ENCODE peak calls at places on chromosomes 3 and 15, in five cellular contexts. Y, H, E, L and D are unnamed samples.

GRCh38 chr3:128443771-128444170 is 22.9 kb downstream of the DNAJB8 start:
- DNase-seq in H (no peak), L (no peak), Y (no peak), E (no peak), D (no peak)

GRCh38 chr15:78004919-78005634 is 72.4 kb downstream of the TBC1D2B start:
- DNase-seq in E (no peak), L (no peak), Y (peak), H (peak), D (peak)

GRCh38 chr15:90345859-90346258 is 6.2 kb upstream of the ZNF774 start:
- DNase-seq in E (no peak), H (no peak), Y (no peak), L (no peak), D (no peak)

GRCh38 chr3:99884484-99884883 is 66.8 kb downstream of the CMSS1 start:
- DNase-seq in H (no peak), E (no peak), L (no peak), Y (no peak), D (no peak)

GRCh38 chr3:65401359-65401810 is 637.3 kb downstream of the MAGI1 start:
- DNase-seq in E (peak), Y (no peak), H (peak), L (no peak), D (no peak)

GRCh38 chr15:79932447-79932846 is 35.6 kb upstream of the MTHFS start:
- DNase-seq in L (no peak), H (no peak), Y (no peak), E (no peak), D (no peak)

GRCh38 chr3:194422188-194422587 is 23.1 kb upstream of the GP5 start:
- DNase-seq in Y (no peak), H (no peak), L (no peak), E (no peak), D (no peak)

GRCh38 chr3:43231276-43232000 is 54.9 kb upstream of the SNRK start:
- DNase-seq in E (no peak), Y (no peak), L (no peak), H (no peak), D (no peak)

GRCh38 chr3:115885621-115886020 is 262.3 kb downstream of the GAP43 start:
- DNase-seq in Y (no peak), E (peak), H (no peak), L (no peak), D (no peak)

GRCh38 chr3:41363830-41364523 is 164.7 kb downstream of the CTNNB1 start:
- DNase-seq in E (no peak), L (no peak), Y (peak), H (no peak), D (no peak)

GRCh38 chr15:70387993-70388392 is 290.3 kb upstream of the TLE3 start:
- DNase-seq in Y (no peak), L (no peak), H (no peak), E (no peak), D (no peak)

GRCh38 chr15:32119694-32120330 is 89.5 kb downstream of the CHRNA7 start:
- DNase-seq in L (no peak), H (no peak), Y (peak), E (no peak), D (no peak)

GRCh38 chr3:14467723-14468620 is 65.6 kb downstream of the SLC6A6 start:
- DNase-seq in E (peak), H (peak), Y (peak), L (peak), D (no peak)

GRCh38 chr3:47850062-47850802 is 47.3 kb downstream of the DHX30 start:
- DNase-seq in Y (no peak), L (no peak), H (no peak), E (no peak), D (no peak)

GRCh38 chr3:12483872-12484197 is 445 bp upstream of the TSEN2 start:
- DNase-seq in Y (peak), L (no peak), E (no peak), H (no peak), D (no peak)

GRCh38 chr3:117297070-117297469 is 587.5 kb downstream of the TUSC7 start:
- DNase-seq in H (no peak), Y (no peak), L (no peak), E (no peak), D (no peak)

GRCh38 chr3:71247221-71247947 is 336.1 kb downstream of the FOXP1 start:
- DNase-seq in Y (peak), E (peak), L (no peak), H (no peak), D (peak)

GRCh38 chr3:49725906-49726681 is 2.3 kb upstream of the GMPPB start:
- DNase-seq in Y (no peak), L (no peak), H (no peak), E (no peak), D (no peak)

GRCh38 chr3:145134738-145135137 is 1026.2 kb downstream of the PLOD2 start:
- DNase-seq in Y (no peak), L (no peak), H (no peak), E (no peak), D (no peak)

GRCh38 chr15:95559875-95560394 is 770.6 kb upstream of the NR2F2 start:
- DNase-seq in Y (no peak), E (no peak), L (no peak), H (no peak), D (no peak)

GRCh38 chr3:110583373-110583935 is 488.2 kb upstream of the NECTIN3 start:
- DNase-seq in Y (no peak), H (no peak), L (no peak), E (peak), D (no peak)

GRCh38 chr3:37707428-37708372 is 154.0 kb upstream of the CTDSPL start:
- DNase-seq in L (no peak), E (no peak), H (no peak), Y (no peak), D (no peak)

GRCh38 chr3:38153221-38153620 is 12.1 kb upstream of the OXSR1 start:
- DNase-seq in L (no peak), E (no peak), Y (no peak), H (no peak), D (no peak)

GRCh38 chr3:169112153-169112892 is 551.2 kb downstream of the MECOM start:
- DNase-seq in E (peak), Y (no peak), H (no peak), L (no peak), D (no peak)

GRCh38 chr3:117553461-117553860 is 843.9 kb downstream of the TUSC7 start:
- DNase-seq in E (no peak), Y (no peak), L (no peak), H (no peak), D (no peak)